ENCODE peak calls at places on chromosomes 6 and 20, in eight cellular contexts. L, C, H, J, S, A, R and P are unnamed samples.

GRCh38 chr6:169171951-169172350 is 81.7 kb downstream of the THBS2 start:
- DNase-seq in L (no peak), C (no peak), H (no peak), J (no peak), S (no peak), A (peak), R (no peak), P (no peak)

GRCh38 chr6:42367353-42368011 is 84.2 kb downstream of the TRERF1 start:
- DNase-seq in L (no peak), C (no peak), H (no peak), J (no peak), S (no peak), A (no peak), R (no peak), P (no peak)

GRCh38 chr6:16681260-16681873 is 79.9 kb downstream of the ATXN1 start:
- DNase-seq in L (no peak), C (no peak), H (no peak), J (peak), S (no peak), A (peak), R (peak), P (no peak)

GRCh38 chr6:105649192-105649591 is 246.3 kb upstream of the PREP start:
- DNase-seq in L (no peak), C (no peak), H (no peak), J (no peak), S (no peak), A (no peak), R (no peak), P (no peak)

GRCh38 chr20:22861990-22862389 is 173.1 kb upstream of the SSTR4 start:
- DNase-seq in L (no peak), C (no peak), H (no peak), J (no peak), S (no peak), A (no peak), R (no peak), P (no peak)

GRCh38 chr6:6317825-6318733 is 2.4 kb downstream of the F13A1 start:
- DNase-seq in L (no peak), C (no peak), H (no peak), J (no peak), S (no peak), A (no peak), R (no peak), P (no peak)

GRCh38 chr6:170087946-170088348 is 202.9 kb downstream of the DLL1 start:
- DNase-seq in L (peak), C (peak), H (no peak), J (no peak), S (no peak), A (no peak), R (no peak), P (no peak)

GRCh38 chr6:106134087-106134770 is 48.1 kb downstream of the PRDM1 start:
- DNase-seq in L (no peak), C (no peak), H (no peak), J (no peak), S (no peak), A (no peak), R (no peak), P (no peak)

GRCh38 chr20:59145926-59146800 is 17.5 kb upstream of the ZNF831 start:
- DNase-seq in L (no peak), C (no peak), H (no peak), J (no peak), S (no peak), A (no peak), R (no peak), P (no peak)

GRCh38 chr20:43909720-43910119 is 4.9 kb upstream of the TOX2 start:
- DNase-seq in L (no peak), C (no peak), H (no peak), J (no peak), S (no peak), A (no peak), R (no peak), P (no peak)

GRCh38 chr20:10315138-10315537 is 96.5 kb downstream of the SNAP25 start:
- DNase-seq in L (no peak), C (no peak), H (no peak), J (no peak), S (no peak), A (no peak), R (no peak), P (no peak)

GRCh38 chr6:47075168-47075567 is 33.0 kb upstream of the ADGRF1 start:
- DNase-seq in L (no peak), C (no peak), H (no peak), J (no peak), S (no peak), A (no peak), R (no peak), P (no peak)

GRCh38 chr6:56693246-56693607 is 50.5 kb upstream of the DST start:
- DNase-seq in L (peak), C (peak), H (peak), J (no peak), S (peak), A (peak), R (peak), P (peak)

GRCh38 chr20:38685853-38686473 is 38.3 kb upstream of the SLC32A1 start:
- DNase-seq in L (peak), C (no peak), H (peak), J (no peak), S (peak), A (no peak), R (peak), P (peak)

GRCh38 chr6:166624275-166624674 is 2.8 kb downstream of the RPS6KA2 start:
- DNase-seq in L (no peak), C (peak), H (peak), J (no peak), S (peak), A (peak), R (no peak), P (no peak)

GRCh38 chr6:12258191-12258590 is 32.0 kb upstream of the EDN1 start:
- DNase-seq in L (no peak), C (no peak), H (no peak), J (no peak), S (no peak), A (no peak), R (no peak), P (no peak)

GRCh38 chr6:6682225-6682624 is 93.7 kb downstream of the LY86 start:
- DNase-seq in L (no peak), C (no peak), H (no peak), J (no peak), S (no peak), A (no peak), R (no peak), P (no peak)

GRCh38 chr6:151196571-151196970 is 43.2 kb upstream of the AKAP12 start:
- DNase-seq in L (no peak), C (peak), H (no peak), J (no peak), S (peak), A (no peak), R (no peak), P (no peak)

GRCh38 chr6:63307581-63308246 is 12.1 kb downstream of the LGSN start:
- DNase-seq in L (no peak), C (no peak), H (no peak), J (peak), S (no peak), A (no peak), R (peak), P (no peak)

GRCh38 chr6:27188206-27188884 is 59.2 kb upstream of the PRSS16 start:
- DNase-seq in L (peak), C (peak), H (peak), J (no peak), S (peak), A (peak), R (peak), P (no peak)

GRCh38 chr6:154479388-154480143 is 30.9 kb downstream of the CNKSR3 start:
- DNase-seq in L (no peak), C (no peak), H (no peak), J (no peak), S (no peak), A (peak), R (no peak), P (no peak)

GRCh38 chr20:330233-331149 is 5.1 kb downstream of the SOX12 start:
- DNase-seq in L (no peak), C (peak), H (peak), J (no peak), S (no peak), A (no peak), R (peak), P (no peak)

GRCh38 chr6:128888444-128889175 is 5.7 kb downstream of the LAMA2 start:
- DNase-seq in L (no peak), C (no peak), H (no peak), J (no peak), S (no peak), A (no peak), R (no peak), P (no peak)
- TF ChIP-seq CTCF in L (no peak), C (no peak), H (no peak), J (no peak), S (no peak), A (no peak), R (no peak), P (no peak)

GRCh38 chr20:62474585-62475026 is 1.2 kb downstream of the GATA5 start:
- DNase-seq in L (no peak), C (no peak), H (no peak), J (no peak), S (no peak), A (no peak), R (no peak), P (no peak)
- H3K4me3 ChIP-seq in L (no peak), C (peak), H (peak), J (peak), S (no peak), A (no peak), R (no peak), P (no peak)

GRCh38 chr6:82364087-82365010 is 732 bp downstream of the TPBG start:
- DNase-seq in L (peak), C (peak), H (peak), J (no peak), S (peak), A (no peak), R (peak), P (no peak)

GRCh38 chr6:82362144-82362543 is 1.5 kb upstream of the TPBG start:
- DNase-seq in L (no peak), C (no peak), H (no peak), J (no peak), S (no peak), A (no peak), R (no peak), P (no peak)

GRCh38 chr6:82363368-82364086 is at the start of gene TPBG:
- DNase-seq in L (peak), C (peak), H (peak), J (peak), S (peak), A (no peak), R (peak), P (no peak)

GRCh38 chr6:82362868-82363267 is 749 bp upstream of the TPBG start:
- DNase-seq in L (no peak), C (no peak), H (no peak), J (no peak), S (no peak), A (peak), R (no peak), P (no peak)

GRCh38 chr6:82365011-82365751 is 1.6 kb downstream of the TPBG start:
- DNase-seq in L (peak), C (no peak), H (peak), J (no peak), S (no peak), A (no peak), R (peak), P (no peak)
- TF ChIP-seq CTCF in L (no peak), C (no peak), H (no peak), J (peak), S (no peak), A (peak), R (peak), P (no peak)

GRCh38 chr20:21396045-21396893 is 1.1 kb downstream of the NKX2-4 start:
- DNase-seq in L (peak), C (no peak), H (no peak), J (no peak), S (no peak), A (no peak), R (no peak), P (no peak)

GRCh38 chr20:21396921-21397340 is 395 bp downstream of the NKX2-4 start:
- DNase-seq in L (peak), C (no peak), H (no peak), J (no peak), S (no peak), A (no peak), R (no peak), P (no peak)

GRCh38 chr20:21398505-21399057 is 1.3 kb upstream of the NKX2-4 start:
- DNase-seq in L (no peak), C (no peak), H (no peak), J (no peak), S (no peak), A (no peak), R (no peak), P (no peak)

GRCh38 chr20:21398109-21398480 is 769 bp upstream of the NKX2-4 start:
- DNase-seq in L (no peak), C (no peak), H (no peak), J (no peak), S (no peak), A (no peak), R (no peak), P (no peak)

GRCh38 chr20:21397341-21398108 is at the start of gene NKX2-4:
- DNase-seq in L (no peak), C (no peak), H (no peak), J (no peak), S (no peak), A (no peak), R (no peak), P (no peak)
- H3K4me3 ChIP-seq in L (peak), C (no peak), H (no peak), J (no peak), S (peak), A (no peak), R (peak), P (no peak)

GRCh38 chr6:116535109-116535508 is 10.4 kb downstream of the TRAPPC3L start:
- DNase-seq in L (no peak), C (no peak), H (no peak), J (no peak), S (no peak), A (no peak), R (no peak), P (no peak)

GRCh38 chr6:116531675-116532570 is 13.6 kb downstream of the TRAPPC3L start:
- DNase-seq in L (peak), C (peak), H (peak), J (peak), S (peak), A (no peak), R (peak), P (no peak)

GRCh38 chr6:116530436-116530835 is 15.0 kb downstream of the TRAPPC3L start:
- DNase-seq in L (no peak), C (no peak), H (no peak), J (no peak), S (no peak), A (no peak), R (no peak), P (no peak)

GRCh38 chr6:116536216-116536621 is 9.3 kb downstream of the TRAPPC3L start:
- DNase-seq in L (no peak), C (no peak), H (peak), J (peak), S (peak), A (no peak), R (peak), P (no peak)

DNA sequence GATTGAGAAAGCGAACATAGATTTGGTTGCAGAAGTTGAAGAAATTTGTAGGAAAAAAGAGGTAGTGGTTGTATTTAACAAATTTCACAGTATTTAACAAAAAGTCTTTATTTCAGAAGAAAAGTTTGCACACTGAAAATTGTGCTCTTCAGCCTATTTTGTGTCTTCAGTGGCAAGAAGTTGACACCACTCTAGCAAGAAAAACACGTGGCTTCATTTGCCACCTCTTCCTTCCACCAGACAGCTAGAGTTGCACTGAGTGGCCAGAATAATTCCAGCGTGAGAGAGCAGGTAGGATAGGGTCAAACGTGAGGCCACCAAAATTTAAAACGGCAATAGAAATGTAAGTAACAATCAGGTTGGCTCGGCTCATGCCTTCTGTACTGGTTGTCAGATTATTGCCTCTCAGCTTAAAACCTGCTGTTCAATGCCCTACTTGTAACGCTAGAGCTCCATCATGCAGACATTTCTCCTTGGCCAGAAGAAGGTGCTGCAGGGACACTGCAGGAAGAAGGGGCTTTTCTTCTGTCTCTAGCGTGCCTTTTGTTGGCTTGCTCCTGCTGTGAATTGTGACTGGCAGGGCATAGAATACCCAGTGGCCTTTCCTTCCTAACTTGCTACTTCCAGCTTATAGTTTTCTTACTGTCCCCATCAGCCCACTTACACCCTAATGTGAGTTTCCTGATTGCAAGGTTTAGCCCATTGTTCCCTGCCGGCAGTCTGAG is 12.1 kb downstream of the TRAPPC3L start:
- DNase-seq in L (no peak), C (no peak), H (no peak), J (no peak), S (no peak), A (no peak), R (peak), P (no peak)
- TF ChIP-seq CTCF in L (no peak), C (no peak), H (no peak), J (peak), S (no peak), A (no peak), R (no peak), P (no peak)

DNA sequence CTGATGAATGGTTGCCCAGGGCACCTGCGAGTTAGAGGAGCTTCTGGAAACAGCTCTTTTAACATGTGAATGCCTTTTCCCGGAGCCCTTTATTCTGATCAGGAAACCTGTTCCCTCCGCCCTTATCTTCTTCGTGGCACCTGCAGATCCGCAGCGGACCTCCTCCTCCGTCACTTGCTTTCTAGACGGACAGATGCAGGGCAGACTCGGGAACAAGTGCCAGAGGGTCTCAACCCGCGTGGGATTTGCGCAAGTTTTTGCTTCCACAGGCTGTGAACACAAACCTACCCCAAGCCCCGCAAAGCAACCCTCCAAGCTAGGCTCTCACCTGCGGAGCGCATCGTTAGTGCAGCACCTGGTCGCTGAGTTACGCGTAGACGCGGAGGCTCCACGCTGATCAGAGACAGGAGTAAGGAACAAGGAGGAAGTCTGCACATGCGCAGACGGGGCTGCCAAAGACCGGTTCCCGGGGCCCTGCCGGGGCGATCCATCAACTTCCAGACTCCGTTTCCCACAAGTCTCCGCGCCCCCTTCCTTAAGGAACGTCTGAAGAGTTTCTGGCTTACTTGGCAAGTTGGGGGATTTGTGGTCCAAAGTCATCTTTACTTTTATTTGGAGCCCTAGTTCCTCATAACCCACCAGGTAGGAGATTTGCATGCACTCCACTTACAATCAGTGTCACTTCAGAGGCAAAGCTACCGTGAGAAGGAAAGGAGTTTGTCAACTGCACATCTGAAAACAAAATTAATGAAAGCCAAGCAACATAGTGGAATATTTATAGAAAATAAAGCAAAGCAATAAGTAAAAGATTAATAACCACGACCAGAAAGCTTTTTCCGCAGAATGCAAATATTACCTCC is 52.7 kb upstream of the ELMO2 start:
- DNase-seq in L (peak), C (no peak), H (peak), J (no peak), S (no peak), A (no peak), R (no peak), P (no peak)
- H3K4me3 ChIP-seq in L (peak), C (no peak), H (peak), J (peak), S (peak), A (no peak), R (no peak), P (peak)

GRCh38 chr6:82989891-82990290 is 75.8 kb downstream of the UBE3D start:
- DNase-seq in L (no peak), C (no peak), H (no peak), J (no peak), S (no peak), A (no peak), R (no peak), P (no peak)
- TF ChIP-seq CTCF in L (no peak), C (no peak), H (no peak), J (no peak), S (no peak), A (no peak), R (no peak), P (no peak)

DNA sequence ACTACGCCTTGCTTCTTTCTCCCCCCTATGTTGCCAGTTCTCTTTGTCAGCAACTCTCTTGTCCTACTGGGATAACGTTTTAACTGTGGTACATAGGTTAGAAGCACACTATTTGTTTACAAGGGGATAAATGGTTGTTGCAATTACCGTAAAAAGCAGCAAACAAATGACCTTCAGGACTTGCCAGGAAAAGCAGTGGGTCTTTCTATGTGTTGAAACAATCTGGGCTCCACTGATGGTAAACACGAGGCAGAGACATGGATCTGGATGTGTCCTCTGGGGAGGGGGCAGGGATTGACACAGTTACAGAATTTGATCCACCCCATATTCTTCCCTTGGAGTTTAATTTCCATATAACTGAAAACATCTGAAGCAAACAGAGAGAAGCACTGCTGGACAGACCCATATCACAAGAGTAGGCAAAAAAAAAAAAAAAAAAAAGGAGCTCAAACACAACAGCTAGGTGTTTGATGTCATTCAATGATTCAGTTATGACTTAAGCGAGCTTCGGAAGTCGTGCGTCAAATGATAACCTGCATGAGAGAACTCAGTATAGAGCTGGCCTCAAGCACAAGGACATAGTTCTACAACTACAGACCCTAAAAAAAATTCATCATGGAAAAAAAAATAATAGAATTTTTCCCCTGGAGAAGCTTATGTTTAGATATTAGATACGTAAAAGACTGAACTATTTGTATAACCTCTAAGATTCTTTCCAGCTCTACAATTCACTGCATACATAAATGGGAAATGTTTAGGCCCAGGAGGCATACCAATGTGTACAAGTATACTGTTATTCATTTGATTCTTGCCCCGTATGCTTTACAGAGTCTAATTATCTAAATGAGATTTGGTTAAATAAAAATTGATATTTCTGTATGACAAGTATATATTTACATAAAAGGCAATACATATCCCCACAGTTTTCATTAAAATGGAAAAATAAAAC is 127.7 kb downstream of the ALDH8A1 start:
- DNase-seq in L (no peak), C (no peak), H (no peak), J (no peak), S (no peak), A (no peak), R (no peak), P (no peak)
- H3K4me3 ChIP-seq in L (no peak), C (no peak), H (no peak), J (no peak), S (no peak), A (no peak), R (no peak), P (no peak)

DNA sequence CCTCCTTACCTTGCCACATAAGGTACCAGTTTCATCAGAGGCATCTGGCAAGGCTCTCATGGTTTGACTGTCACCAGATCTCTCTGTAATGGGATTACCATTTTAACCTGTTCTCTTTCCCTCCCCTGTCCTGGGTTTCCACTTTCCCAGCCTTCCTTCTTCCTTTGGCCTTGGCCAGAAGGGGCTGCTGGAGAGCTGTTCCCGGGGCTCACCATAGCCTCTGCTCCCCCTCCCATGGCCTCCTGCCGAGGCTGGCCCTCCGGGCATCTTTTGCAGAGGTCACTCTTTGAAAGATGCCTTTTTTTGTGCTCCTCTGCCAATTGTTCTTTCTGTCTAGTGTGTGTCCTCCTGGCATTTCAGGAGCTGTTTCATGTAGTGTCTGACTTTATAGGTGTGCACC is 100.7 kb upstream of the SCP2D1 start:
- DNase-seq in L (no peak), C (no peak), H (no peak), J (no peak), S (no peak), A (no peak), R (no peak), P (no peak)
- TF ChIP-seq CTCF in L (no peak), C (no peak), H (no peak), J (no peak), S (no peak), A (no peak), R (no peak), P (no peak)